ENCODE peak calls at places on chromosomes 2 and 18, in five cellular contexts. One of them, this sample, is unnamed.

GRCh38 chr2:187434342-187434785 is 13.7 kb downstream of the CALCRL start:
- DNase-seq in endothelial cell of umbilical vein: peak
- DNase-seq in GM23338: no peak
- DNase-seq in H1: no peak
- DNase-seq in K562: no peak
- DNase-seq in this sample: no peak

GRCh38 chr2:119223521-119224390 is at the start of gene STEAP3:
- DNase-seq in endothelial cell of umbilical vein: peak
- DNase-seq in GM23338: peak
- DNase-seq in H1: peak
- DNase-seq in K562: peak
- DNase-seq in this sample: no peak

GRCh38 chr2:112691761-112692370 is 29.0 kb upstream of the NT5DC4 start:
- DNase-seq in endothelial cell of umbilical vein: no peak
- DNase-seq in GM23338: no peak
- DNase-seq in H1: no peak
- DNase-seq in K562: no peak
- DNase-seq in this sample: no peak

GRCh38 chr18:7758764-7759163 is 191.6 kb downstream of the PTPRM start:
- DNase-seq in endothelial cell of umbilical vein: no peak
- DNase-seq in GM23338: no peak
- DNase-seq in H1: no peak
- DNase-seq in K562: no peak
- DNase-seq in this sample: no peak

GRCh38 chr2:44429034-44429433 is 67.3 kb downstream of the CAMKMT start:
- DNase-seq in endothelial cell of umbilical vein: no peak
- DNase-seq in GM23338: no peak
- DNase-seq in H1: no peak
- DNase-seq in K562: no peak
- DNase-seq in this sample: no peak

GRCh38 chr2:115084446-115084845 is 642.0 kb downstream of the DPP10 start:
- DNase-seq in endothelial cell of umbilical vein: no peak
- DNase-seq in GM23338: no peak
- DNase-seq in H1: no peak
- DNase-seq in K562: no peak
- DNase-seq in this sample: no peak

GRCh38 chr2:217085543-217085942 is 225.7 kb upstream of the TNP1 start:
- DNase-seq in endothelial cell of umbilical vein: no peak
- DNase-seq in GM23338: no peak
- DNase-seq in H1: no peak
- DNase-seq in K562: no peak
- DNase-seq in this sample: no peak

GRCh38 chr18:26863122-26863879 is 2.2 kb downstream of the AQP4 start:
- DNase-seq in endothelial cell of umbilical vein: no peak
- DNase-seq in GM23338: peak
- DNase-seq in H1: peak
- DNase-seq in K562: no peak
- DNase-seq in this sample: no peak

GRCh38 chr2:240983996-240984498 is 14.4 kb upstream of the SNED1 start:
- DNase-seq in endothelial cell of umbilical vein: no peak
- DNase-seq in GM23338: no peak
- DNase-seq in H1: peak
- DNase-seq in K562: no peak
- DNase-seq in this sample: no peak

GRCh38 chr2:231039294-231039664 is 2.0 kb downstream of the C2orf72 start:
- DNase-seq in endothelial cell of umbilical vein: no peak
- DNase-seq in GM23338: no peak
- DNase-seq in H1: no peak
- DNase-seq in K562: no peak
- DNase-seq in this sample: no peak

GRCh38 chr2:231038483-231039293 is 1.4 kb downstream of the C2orf72 start:
- DNase-seq in endothelial cell of umbilical vein: no peak
- DNase-seq in GM23338: peak
- DNase-seq in H1: peak
- DNase-seq in K562: no peak
- DNase-seq in this sample: no peak

GRCh38 chr2:231043796-231044195 is 6.5 kb downstream of the C2orf72 start:
- DNase-seq in endothelial cell of umbilical vein: no peak
- DNase-seq in GM23338: no peak
- DNase-seq in H1: no peak
- DNase-seq in K562: no peak
- DNase-seq in this sample: no peak

GRCh38 chr2:231039821-231040364 is 2.6 kb downstream of the C2orf72 start:
- DNase-seq in endothelial cell of umbilical vein: no peak
- DNase-seq in GM23338: no peak
- DNase-seq in H1: no peak
- DNase-seq in K562: no peak
- DNase-seq in this sample: no peak

GRCh38 chr2:231041061-231041689 is 3.9 kb downstream of the C2orf72 start:
- DNase-seq in endothelial cell of umbilical vein: no peak
- DNase-seq in GM23338: no peak
- DNase-seq in H1: no peak
- DNase-seq in K562: no peak
- DNase-seq in this sample: no peak
- TF ChIP-seq POLR2AphosphoS5 in endothelial cell of umbilical vein: no peak
- TF ChIP-seq POLR2AphosphoS5 in GM23338: no peak
- TF ChIP-seq POLR2AphosphoS5 in H1: no peak
- TF ChIP-seq POLR2AphosphoS5 in K562: no peak
- TF ChIP-seq POLR2AphosphoS5 in this sample: no peak

DNA sequence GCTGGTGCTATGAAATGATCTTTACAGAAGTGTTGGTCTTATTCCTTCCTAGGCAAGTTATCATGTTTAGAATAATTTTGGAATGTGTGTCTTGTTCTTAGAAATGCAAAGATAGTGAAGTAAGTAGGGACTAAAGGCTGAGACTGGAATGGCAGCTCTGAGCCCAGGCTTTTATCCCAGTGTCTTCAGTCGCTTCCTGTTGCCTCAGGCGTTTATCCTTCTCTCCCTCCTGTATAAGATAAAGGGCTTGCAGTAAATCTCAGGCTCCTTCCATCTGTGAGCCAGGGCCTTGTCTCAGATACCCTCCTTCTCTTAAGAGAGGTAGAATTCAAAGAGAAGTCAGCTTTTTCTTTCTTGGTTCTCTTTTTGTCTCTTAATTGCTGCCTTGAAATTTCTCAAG is 218.1 kb downstream of the TPGS2 start:
- DNase-seq in endothelial cell of umbilical vein: no peak
- DNase-seq in GM23338: peak
- DNase-seq in H1: no peak
- DNase-seq in K562: no peak
- DNase-seq in this sample: peak
- TF ChIP-seq EZH2 in endothelial cell of umbilical vein: no peak
- TF ChIP-seq EZH2 in GM23338: no peak
- TF ChIP-seq EZH2 in H1: no peak
- TF ChIP-seq EZH2 in K562: no peak
- TF ChIP-seq EZH2 in this sample: no peak

DNA sequence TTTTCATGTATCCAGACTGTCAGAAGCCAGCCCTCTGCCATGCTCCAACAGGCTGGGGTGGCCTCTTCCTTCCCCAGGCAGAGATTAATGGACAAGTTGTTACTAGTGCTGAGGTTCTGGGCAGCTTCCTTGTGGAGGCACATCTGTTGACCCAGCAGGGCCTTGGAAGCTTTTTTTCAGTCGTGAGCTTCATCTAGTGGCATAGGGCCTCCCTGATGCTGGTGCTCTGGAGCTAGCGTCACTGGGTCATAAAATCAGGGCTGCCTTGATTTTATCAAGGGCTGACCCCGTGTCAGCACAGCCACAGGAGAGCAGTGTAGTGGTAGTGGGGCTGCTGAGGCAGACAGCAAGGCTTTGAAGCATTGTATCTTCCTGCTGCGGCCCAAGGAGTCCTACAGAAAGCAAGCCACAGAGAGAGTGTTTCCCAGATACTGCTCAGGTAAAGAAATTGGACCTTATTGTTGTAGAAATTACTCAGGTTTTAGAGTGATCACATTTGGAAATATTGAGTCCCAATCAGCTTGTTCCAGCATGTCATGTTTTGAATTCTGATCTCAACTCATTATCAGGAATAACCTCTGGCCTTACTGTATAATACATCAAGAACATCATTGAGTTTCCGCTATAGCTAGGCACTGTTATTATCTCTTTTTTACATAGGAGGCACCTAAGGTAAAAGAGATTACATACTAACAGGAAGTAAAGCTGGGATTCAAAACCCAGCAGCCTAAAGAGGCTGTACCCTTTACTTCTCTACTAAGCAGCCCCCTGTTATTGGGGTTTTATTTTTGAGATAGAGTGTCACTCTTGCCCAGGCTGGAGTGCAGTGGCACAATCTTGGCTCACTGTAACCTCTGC is 92.3 kb upstream of the ALPP start:
- DNase-seq in endothelial cell of umbilical vein: no peak
- DNase-seq in GM23338: no peak
- DNase-seq in H1: no peak
- DNase-seq in K562: no peak
- DNase-seq in this sample: no peak
- TF ChIP-seq POLR2AphosphoS5 in endothelial cell of umbilical vein: no peak
- TF ChIP-seq POLR2AphosphoS5 in GM23338: no peak
- TF ChIP-seq POLR2AphosphoS5 in H1: no peak
- TF ChIP-seq POLR2AphosphoS5 in K562: no peak
- TF ChIP-seq POLR2AphosphoS5 in this sample: no peak

DNA sequence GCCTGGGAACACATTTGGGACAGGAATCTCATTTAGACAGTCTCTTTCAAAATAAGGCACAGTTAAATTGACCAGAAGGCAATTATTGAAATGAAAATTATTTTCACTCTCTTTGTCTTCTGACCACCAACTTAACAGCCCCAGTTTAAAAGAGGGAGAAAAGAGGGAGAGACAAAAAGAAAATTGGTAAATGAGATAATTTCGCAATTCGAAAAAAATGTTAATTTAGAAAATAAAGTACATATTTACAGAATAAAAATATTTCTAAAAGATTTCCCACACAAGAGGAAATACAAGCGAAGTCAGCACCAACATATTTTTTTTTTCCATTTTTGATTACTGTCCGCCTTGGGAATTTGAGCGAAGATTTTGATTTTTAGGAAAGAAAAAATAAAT is 4.8 kb downstream of the SP9 start:
- DNase-seq in endothelial cell of umbilical vein: no peak
- DNase-seq in GM23338: no peak
- DNase-seq in H1: no peak
- DNase-seq in K562: no peak
- DNase-seq in this sample: no peak
- TF ChIP-seq EZH2 in endothelial cell of umbilical vein: no peak
- TF ChIP-seq EZH2 in GM23338: peak
- TF ChIP-seq EZH2 in H1: no peak
- TF ChIP-seq EZH2 in K562: no peak
- TF ChIP-seq EZH2 in this sample: no peak

GRCh38 chr2:85830645-85831044 is 58.1 kb downstream of the ST3GAL5 start:
- DNase-seq in endothelial cell of umbilical vein: no peak
- DNase-seq in GM23338: no peak
- DNase-seq in H1: no peak
- DNase-seq in K562: no peak
- DNase-seq in this sample: no peak

GRCh38 chr2:85827879-85828569 is 60.8 kb downstream of the ST3GAL5 start:
- DNase-seq in endothelial cell of umbilical vein: no peak
- DNase-seq in GM23338: peak
- DNase-seq in H1: no peak
- DNase-seq in K562: no peak
- DNase-seq in this sample: no peak

GRCh38 chr2:85823951-85824350 is 64.8 kb downstream of the ST3GAL5 start:
- DNase-seq in endothelial cell of umbilical vein: no peak
- DNase-seq in GM23338: no peak
- DNase-seq in H1: no peak
- DNase-seq in K562: no peak
- DNase-seq in this sample: no peak

GRCh38 chr2:85828725-85829124 is 60.1 kb downstream of the ST3GAL5 start:
- DNase-seq in endothelial cell of umbilical vein: no peak
- DNase-seq in GM23338: no peak
- DNase-seq in H1: no peak
- DNase-seq in K562: no peak
- DNase-seq in this sample: no peak

GRCh38 chr2:85826990-85827878 is 61.6 kb downstream of the ST3GAL5 start:
- DNase-seq in endothelial cell of umbilical vein: peak
- DNase-seq in GM23338: peak
- DNase-seq in H1: peak
- DNase-seq in K562: peak
- DNase-seq in this sample: no peak
- TF ChIP-seq POLR2AphosphoS5 in endothelial cell of umbilical vein: no peak
- TF ChIP-seq POLR2AphosphoS5 in GM23338: no peak
- TF ChIP-seq POLR2AphosphoS5 in H1: no peak
- TF ChIP-seq POLR2AphosphoS5 in K562: no peak
- TF ChIP-seq POLR2AphosphoS5 in this sample: no peak

This sample was measured in SK-N-MC.